ENCODE peak calls at places on chromosomes 2 and 18, in five cellular contexts. O is naive thymus-derived CD4-positive, alpha-beta T cell; J is endothelial cell of umbilical vein; V is effector memory CD4-positive, alpha-beta T cell; T is GM23248. L is an unnamed sample.

GRCh38 chr2:128309341-128310093 is 9.2 kb downstream of the HS6ST1 start:
- DNase-seq in J (no peak), V (no peak), T (no peak), O (no peak), L (peak; percentile 5)

GRCh38 chr2:190344275-190344827 is 962 bp downstream of the INPP1 start:
- DNase-seq in V (no peak), T (no peak), O (no peak), J (peak; percentile 54), L (no peak)

GRCh38 chr2:202771741-202772470 is 99.7 kb downstream of the ICA1L start:
- DNase-seq in T (peak; percentile 30), J (no peak), O (no peak), V (no peak), L (no peak)

GRCh38 chr2:233320470-233320869 is 12.9 kb downstream of the SAG start:
- DNase-seq in O (no peak), V (no peak), T (no peak), J (no peak), L (no peak)

GRCh38 chr2:20452551-20452950 is 5.7 kb downstream of the RHOB start:
- DNase-seq in J (no peak), T (peak; percentile 83), V (no peak), O (no peak), L (no peak)

GRCh38 chr2:172276961-172277360 is 150.4 kb upstream of the ITGA6 start:
- DNase-seq in T (no peak), J (no peak), O (no peak), V (no peak), L (no peak)

GRCh38 chr2:240916571-240917008 is 10.5 kb downstream of the CROCC2 start:
- DNase-seq in T (peak; percentile 97), O (no peak), V (no peak), J (peak; percentile 16), L (no peak)

GRCh38 chr18:13563390-13563805 is 163.0 kb downstream of the FAM210A start:
- DNase-seq in O (no peak), J (no peak), V (no peak), T (no peak), L (no peak)

GRCh38 chr2:215104226-215104625 is 34.2 kb downstream of the ABCA12 start:
- DNase-seq in T (no peak), J (no peak), V (no peak), O (no peak), L (no peak)

GRCh38 chr2:74008761-74009395 is 24.2 kb downstream of the TET3 start:
- DNase-seq in J (no peak), T (no peak), O (no peak), V (no peak), L (no peak)

DNA sequence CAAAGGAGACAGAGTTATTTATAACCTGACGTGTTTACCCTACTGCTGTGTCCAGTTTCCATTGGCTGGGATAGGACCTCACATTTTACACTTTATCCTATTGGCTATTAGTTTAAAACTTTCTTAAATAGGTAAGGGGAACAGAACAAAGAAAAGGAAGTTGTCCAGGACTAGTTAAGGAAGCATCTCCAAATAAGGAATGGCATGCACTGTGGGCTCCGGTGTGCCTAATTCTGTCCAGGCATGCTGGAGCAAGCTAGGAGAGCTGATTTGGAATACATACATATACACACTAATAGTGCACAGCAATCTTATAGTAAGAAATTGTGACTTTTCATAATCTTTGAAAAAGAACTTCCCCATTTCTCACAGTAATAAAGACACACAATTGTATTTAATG is 72.2 kb downstream of the CAB39 start:
- DNase-seq in T (no peak), J (no peak), V (no peak), O (no peak), L (no peak)
- H3K9me3 ChIP-seq in T (peaks cover 3% of the 10 kb centered on the region), J (no peaks in the 10 kb centered on the region), V (no peaks in the 10 kb centered on the region), O (peaks cover 17% of the 10 kb centered on the region), L (no peaks in the 10 kb centered on the region)

GRCh38 chr18:78912862-78913261 is 66.8 kb upstream of the SALL3 start:
- DNase-seq in J (no peak), V (no peak), O (no peak), T (no peak), L (no peak)

GRCh38 chr18:78913395-78913794 is 66.2 kb upstream of the SALL3 start:
- DNase-seq in V (no peak), T (no peak), J (no peak), O (no peak), L (no peak)

GRCh38 chr18:78913830-78914585 is 65.6 kb upstream of the SALL3 start:
- DNase-seq in J (no peak), V (no peak), T (no peak), O (no peak), L (no peak)

GRCh38 chr18:78914586-78914935 is 65.1 kb upstream of the SALL3 start:
- DNase-seq in J (no peak), O (no peak), V (no peak), T (no peak), L (no peak)

DNA sequence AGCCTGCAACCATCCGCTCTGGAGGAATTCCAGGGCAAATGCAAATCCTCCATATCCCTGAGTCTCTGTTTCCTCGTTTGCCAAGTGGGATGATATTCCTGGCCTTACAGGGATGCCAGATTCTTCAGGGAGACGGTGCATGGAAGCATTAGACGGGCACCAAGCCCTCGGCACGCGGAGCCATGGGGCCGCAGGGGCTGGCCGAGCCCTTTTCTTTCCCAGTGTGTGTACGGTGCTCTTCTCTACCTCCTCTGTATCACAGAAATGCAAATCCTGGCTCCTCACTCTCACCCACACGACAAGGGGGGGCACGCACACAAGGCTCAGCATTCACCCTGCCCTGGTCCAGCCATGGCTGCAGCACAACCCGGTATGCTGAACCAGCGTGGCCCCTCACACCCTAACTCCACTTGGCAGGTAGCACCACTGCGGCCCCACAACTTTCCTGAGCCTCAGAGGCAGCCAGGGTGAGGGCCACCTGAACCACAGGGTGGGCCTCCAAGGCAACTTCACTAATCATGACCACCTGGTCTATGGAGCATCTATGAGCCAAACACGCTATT is 64.1 kb upstream of the SALL3 start:
- DNase-seq in O (no peak), J (no peak), T (no peak), V (no peak), L (no peak)
- H3K9me3 ChIP-seq in O (no peaks in the 10 kb centered on the region), J (peaks cover 4% of the 10 kb centered on the region), T (no peaks in the 10 kb centered on the region), V (no peaks in the 10 kb centered on the region), L (no peaks in the 10 kb centered on the region)

GRCh38 chr2:220937231-220937630 is 634.9 kb downstream of the EPHA4 start:
- DNase-seq in T (no peak), V (no peak), O (no peak), J (no peak), L (no peak)

GRCh38 chr2:220936641-220937197 is 635.4 kb downstream of the EPHA4 start:
- DNase-seq in J (no peak), V (no peak), T (no peak), O (no peak), L (no peak)

GRCh38 chr2:220931491-220931890 is 640.6 kb downstream of the EPHA4 start:
- DNase-seq in V (no peak), J (no peak), O (no peak), T (peak; percentile 53), L (no peak)

GRCh38 chr2:220932041-220932440 is 640.1 kb downstream of the EPHA4 start:
- DNase-seq in T (peak; percentile 49), V (no peak), O (no peak), J (no peak), L (no peak)

DNA sequence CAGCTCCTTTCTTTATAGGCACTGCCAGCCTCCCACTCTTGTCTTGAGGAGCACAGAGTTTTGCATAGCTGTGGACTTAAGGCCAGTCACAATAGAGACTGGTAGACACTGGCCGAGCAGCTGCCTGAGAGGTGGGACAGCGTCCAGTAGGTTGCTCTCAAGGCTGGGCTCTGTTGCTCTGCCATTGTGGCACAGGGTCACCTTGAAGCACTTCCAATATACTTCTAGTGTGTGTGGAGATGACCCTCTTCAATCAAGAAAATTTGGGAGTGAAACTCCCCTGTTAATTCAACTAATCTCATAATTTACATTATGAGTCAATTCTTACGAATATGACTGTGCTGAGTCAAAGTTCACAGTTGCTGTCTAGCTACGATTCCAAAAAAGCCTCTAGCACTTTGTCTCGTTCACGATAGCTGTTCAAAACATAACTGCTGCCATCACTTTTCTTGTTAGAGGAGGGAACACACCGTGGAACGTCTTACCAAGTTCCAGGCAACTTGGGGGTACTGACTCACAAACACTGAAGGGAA is 636.2 kb downstream of the EPHA4 start:
- DNase-seq in V (no peak), J (no peak), T (peak; percentile 7), O (no peak), L (no peak)
- H3K9me3 ChIP-seq in V (no peaks in the 10 kb centered on the region), J (no peaks in the 10 kb centered on the region), T (no peaks in the 10 kb centered on the region), O (no peaks in the 10 kb centered on the region), L (no peaks in the 10 kb centered on the region)

GRCh38 chr2:102145107-102145506 is 2.6 kb downstream of the IL1R1 start:
- DNase-seq in V (no peak), O (no peak), T (no peak), J (no peak), L (no peak)

GRCh38 chr2:102145939-102146338 is 3.4 kb downstream of the IL1R1 start:
- DNase-seq in J (no peak), V (no peak), O (no peak), T (no peak), L (no peak)

GRCh38 chr2:102149644-102150455 is 7.3 kb downstream of the IL1R1 start:
- DNase-seq in T (no peak), J (peak; percentile 28), O (no peak), V (no peak), L (no peak)

GRCh38 chr2:102149243-102149642 is 6.7 kb downstream of the IL1R1 start:
- DNase-seq in J (no peak), V (no peak), T (no peak), O (no peak), L (no peak)

DNA sequence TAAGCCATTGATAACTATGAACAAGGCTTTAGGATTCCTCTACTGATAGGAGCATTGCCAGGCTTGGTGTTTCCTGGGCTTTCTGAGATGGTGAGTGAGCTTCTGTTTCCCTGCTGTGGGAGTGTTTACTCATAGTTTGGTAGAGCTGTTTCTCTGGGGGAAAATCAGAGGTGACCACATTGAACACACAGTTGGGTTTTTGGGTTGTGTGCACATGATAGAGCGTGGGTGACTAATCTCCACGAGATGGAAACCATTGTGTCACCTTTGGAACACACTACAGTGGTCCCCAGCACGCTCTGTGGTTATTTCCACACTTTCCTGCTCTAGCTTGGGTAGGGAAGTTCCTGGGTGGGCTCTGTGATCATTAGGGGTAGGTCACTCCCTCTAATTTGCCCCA is 5.4 kb downstream of the IL1R1 start:
- DNase-seq in T (peak; percentile 68), V (no peak), J (no peak), O (no peak), L (no peak)
- H3K9me3 ChIP-seq in T (no peaks in the 10 kb centered on the region), V (peaks cover 8% of the 10 kb centered on the region), J (peaks cover 4% of the 10 kb centered on the region), O (peaks cover 44% of the 10 kb centered on the region), L (peaks cover 30% of the 10 kb centered on the region)

L was measured in T-helper 17 cell.